ENCODE peak calls at places on chromosome 3, in nine cellular contexts. S is Karpas-422; O is A549; T is astrocyte; Z is CD4-positive, alpha-beta memory T cell; I is fibroblast of lung; D is K562; W is OCI-LY7; G is heart left ventricle. L is an unnamed sample. For H3K4me1, the result is how much of the 10 kb centered on the place peaks cover.

GRCh38 chr3:153977148-153977547 is 144.0 kb upstream of the ARHGEF26 start:
- DNase-seq in S (no peak), Z (no peak), O (no peak), G (no peak), D (no peak), I (peak), W (no peak), T (peak), L (peak)

GRCh38 chr3:137709011-137709601 is 55.0 kb upstream of the SOX14 start:
- DNase-seq in T (no peak), I (no peak), W (peak), Z (no peak), S (peak), D (no peak), G (no peak), O (peak), L (peak)

GRCh38 chr3:149752788-149753136 is 473 bp upstream of the COMMD2 start:
- DNase-seq in D (no peak), T (no peak), S (no peak), I (no peak), G (no peak), Z (no peak), W (no peak), O (no peak), L (no peak)

GRCh38 chr3:148054999-148055398 is 642.7 kb upstream of the AGTR1 start:
- DNase-seq in D (no peak), T (no peak), I (no peak), S (no peak), G (no peak), Z (no peak), O (no peak), W (no peak), L (no peak)

GRCh38 chr3:66800941-66801545 is 197.1 kb upstream of the KBTBD8 start:
- DNase-seq in T (peak), Z (no peak), D (no peak), G (no peak), S (no peak), W (no peak), I (peak), O (no peak), L (no peak)

GRCh38 chr3:172347895-172348680 is 100.2 kb downstream of the GHSR start:
- DNase-seq in S (no peak), T (no peak), I (no peak), O (no peak), D (no peak), G (no peak), W (no peak), Z (no peak), L (no peak)

GRCh38 chr3:125003369-125003853 is 52.4 kb downstream of the HEG1 start:
- DNase-seq in O (peak), W (no peak), D (no peak), S (no peak), Z (no peak), T (peak), G (peak), I (peak), L (peak)

GRCh38 chr3:123071146-123071545 is 4.3 kb downstream of the PDIA5 start:
- DNase-seq in D (no peak), T (peak), W (peak), G (no peak), I (peak), O (peak), Z (no peak), S (peak), L (peak)

GRCh38 chr3:166663194-166663593 is 716.9 kb downstream of the ZBBX start:
- DNase-seq in O (no peak), S (no peak), T (no peak), G (no peak), D (no peak), I (no peak), Z (no peak), W (no peak), L (no peak)

GRCh38 chr3:12742330-12743107 is 16.5 kb downstream of the TMEM40 start:
- DNase-seq in T (no peak), Z (no peak), W (no peak), I (no peak), D (no peak), S (no peak), G (no peak), O (no peak), L (no peak)

GRCh38 chr3:188396251-188396650 is 242.3 kb downstream of the LPP start:
- DNase-seq in G (no peak), W (no peak), S (no peak), O (no peak), Z (no peak), I (no peak), T (no peak), D (no peak), L (no peak)

GRCh38 chr3:125039041-125039896 is 16.5 kb downstream of the HEG1 start:
- DNase-seq in T (no peak), S (no peak), I (no peak), O (no peak), G (no peak), W (no peak), D (no peak), Z (no peak), L (no peak)

GRCh38 chr3:191263850-191264249 is 64.8 kb downstream of the OSTN start:
- DNase-seq in S (no peak), W (no peak), I (no peak), G (no peak), T (no peak), Z (no peak), D (no peak), O (no peak), L (no peak)

GRCh38 chr3:189267981-189268613 is 96.3 kb downstream of the TPRG1 start:
- DNase-seq in T (peak), S (no peak), D (no peak), I (peak), Z (no peak), G (no peak), W (no peak), O (peak), L (no peak)

GRCh38 chr3:188571531-188572115 is 417.7 kb downstream of the LPP start:
- DNase-seq in O (no peak), D (no peak), G (no peak), W (no peak), I (no peak), T (no peak), S (no peak), Z (no peak), L (peak)

GRCh38 chr3:33364531-33365128 is 75.6 kb downstream of the UBP1 start:
- DNase-seq in I (peak), W (no peak), Z (no peak), O (no peak), S (no peak), T (peak), G (no peak), D (no peak), L (no peak)

GRCh38 chr3:54014067-54014466 is 108.3 kb upstream of the CACNA2D3 start:
- DNase-seq in T (no peak), D (no peak), W (no peak), S (no peak), G (no peak), Z (no peak), I (no peak), O (no peak), L (no peak)

GRCh38 chr3:143750856-143751255 is 97.4 kb downstream of the SLC9A9 start:
- DNase-seq in O (no peak), G (no peak), I (no peak), W (no peak), S (no peak), D (no peak), T (no peak), Z (no peak), L (no peak)

GRCh38 chr3:52481819-52482521 is 13.2 kb upstream of the STAB1 start:
- DNase-seq in S (no peak), G (no peak), I (no peak), T (no peak), D (peak), W (no peak), O (peak), Z (peak), L (peak)

GRCh38 chr3:52483577-52484495 is 11.3 kb upstream of the STAB1 start:
- DNase-seq in O (no peak), Z (no peak), S (no peak), G (no peak), T (peak), I (peak), W (no peak), D (no peak), L (peak)

GRCh38 chr3:52480768-52481715 is 14.1 kb upstream of the STAB1 start:
- DNase-seq in S (no peak), D (no peak), W (no peak), I (no peak), G (no peak), T (no peak), Z (no peak), O (no peak), L (peak)

GRCh38 chr3:52484680-52485461 is 10.3 kb upstream of the STAB1 start:
- DNase-seq in S (no peak), G (no peak), T (no peak), W (no peak), Z (no peak), D (no peak), O (no peak), I (no peak), L (no peak)

GRCh38 chr3:52483081-52483480 is 12.1 kb upstream of the STAB1 start:
- DNase-seq in O (no peak), W (no peak), D (no peak), T (no peak), I (no peak), S (no peak), Z (no peak), G (no peak), L (no peak)
- H3K27ac ChIP-seq in O (no peak), W (no peak), D (no peak), T (no peak), I (peak), S (no peak), Z (no peak), G (peak), L (peak)

GRCh38 chr3:194844046-194844445 is 158.4 kb downstream of the FAM43A start:
- DNase-seq in T (no peak), W (no peak), O (no peak), I (no peak), Z (no peak), G (no peak), S (no peak), D (no peak), L (no peak)
- H3K4me1 ChIP-seq in T (under half), W (under half), O (under half), I (under half), Z (under half), G (under half), S (under half), D (under half), L (under half)

GRCh38 chr3:71104586-71104985 is 478.9 kb downstream of the FOXP1 start:
- DNase-seq in W (no peak), T (no peak), G (no peak), O (no peak), D (no peak), Z (no peak), I (no peak), S (no peak), L (no peak)

GRCh38 chr3:71109977-71110285 is 473.6 kb downstream of the FOXP1 start:
- DNase-seq in O (no peak), I (no peak), S (no peak), D (no peak), Z (no peak), G (no peak), T (no peak), W (no peak), L (no peak)

GRCh38 chr3:71110531-71111222 is 472.9 kb downstream of the FOXP1 start:
- DNase-seq in G (no peak), W (no peak), D (no peak), Z (no peak), O (no peak), S (no peak), I (no peak), T (no peak), L (no peak)

GRCh38 chr3:71109241-71109976 is 474.1 kb downstream of the FOXP1 start:
- DNase-seq in W (no peak), T (peak), S (no peak), Z (no peak), I (peak), D (no peak), G (no peak), O (no peak), L (no peak)

DNA sequence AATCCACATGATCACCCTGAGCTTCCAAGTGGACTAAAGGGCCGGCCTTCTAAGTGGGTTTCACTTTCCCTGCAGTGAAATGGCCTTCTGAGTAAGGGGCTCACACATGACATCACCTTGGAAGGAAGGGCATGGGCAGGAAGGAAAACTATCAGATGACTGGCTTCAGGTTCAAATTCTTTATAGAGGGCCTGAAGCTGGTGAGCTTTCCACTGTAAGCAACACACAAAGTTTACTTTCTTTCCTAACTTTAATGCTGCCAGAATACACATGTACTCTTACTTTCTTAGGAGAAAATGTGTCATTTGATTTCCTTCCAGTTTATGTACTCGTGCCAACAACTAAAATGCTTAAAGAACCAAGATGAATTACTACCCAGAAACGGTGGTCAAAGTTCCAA is 475.6 kb downstream of the FOXP1 start:
- DNase-seq in T (peak), I (peak), G (no peak), D (no peak), S (no peak), Z (no peak), O (no peak), W (no peak), L (no peak)
- H3K27ac ChIP-seq in T (peak), I (peak), G (peak), D (no peak), S (no peak), Z (no peak), O (no peak), W (no peak), L (no peak)

GRCh38 chr3:18207232-18207631 is 217.9 kb downstream of the SATB1 start:
- DNase-seq in S (no peak), T (no peak), O (no peak), Z (no peak), W (no peak), D (no peak), G (no peak), I (no peak), L (no peak)
- H3K4me1 ChIP-seq in S (under half), T (under half), O (under half), Z (under half), W (under half), D (under half), G (under half), I (under half), L (under half)

L was measured in testis.